ENCODE peak calls at places on chromosome 2, in six cellular contexts. F, C, T, U, Z and J are unnamed samples.
A peak's percentile ranks its signal among the peaks of the same experiment; 100 is the strongest.

GRCh38 chr2:142220901-142221300 is 90.1 kb upstream of the LRP1B start:
- DNase-seq in T (no peak), F (no peak), U (no peak), Z (peak; percentile 64), C (no peak), J (no peak)

GRCh38 chr2:30789670-30790210 is 17.5 kb downstream of the CAPN13 start:
- DNase-seq in F (no peak), Z (no peak), T (no peak), U (no peak), C (no peak), J (no peak)

GRCh38 chr2:20113986-20114938 is 62.8 kb upstream of the LAPTM4A start:
- DNase-seq in T (no peak), F (no peak), U (no peak), Z (no peak), C (no peak), J (no peak)

GRCh38 chr2:138609446-138609845 is 107.9 kb downstream of the SPOPL start:
- DNase-seq in U (no peak), T (no peak), Z (no peak), F (no peak), C (no peak), J (no peak)

GRCh38 chr2:238988752-238989151 is 140.9 kb downstream of the TWIST2 start:
- DNase-seq in T (no peak), F (no peak), Z (no peak), U (no peak), C (peak; percentile 36), J (no peak)

GRCh38 chr2:71609029-71609428 is 155.7 kb downstream of the DYSF start:
- DNase-seq in Z (no peak), U (no peak), C (peak; percentile 9), T (no peak), F (no peak), J (no peak)

GRCh38 chr2:195533771-195534642 is 123.0 kb upstream of the SLC39A10 start:
- DNase-seq in U (peak; percentile 69), T (peak; percentile 18), F (peak; percentile 94), Z (peak; percentile 93), C (peak; percentile 67), J (peak; percentile 55)

GRCh38 chr2:163453920-163454319 is 281.9 kb downstream of the FIGN start:
- DNase-seq in Z (peak; percentile 20), F (no peak), U (no peak), C (no peak), T (no peak), J (no peak)

GRCh38 chr2:8539743-8540551 is 141.9 kb upstream of the ID2 start:
- DNase-seq in Z (no peak), T (no peak), C (no peak), F (no peak), U (no peak), J (no peak)

GRCh38 chr2:85437488-85438290 is 19.2 kb downstream of the SH2D6 start:
- DNase-seq in U (peak; percentile 91), T (peak; percentile 76), C (peak; percentile 85), F (peak; percentile 77), Z (peak; percentile 78), J (peak; percentile 84)

GRCh38 chr2:199303814-199304213 is 153.9 kb downstream of the SATB2 start:
- DNase-seq in Z (peak; percentile 98), T (no peak), F (peak; percentile 94), C (no peak), U (peak; percentile 86), J (peak; percentile 43)

GRCh38 chr2:182522428-182522896 is 95.6 kb upstream of the PDE1A start:
- DNase-seq in T (no peak), U (no peak), Z (peak; percentile 61), C (no peak), F (no peak), J (no peak)

GRCh38 chr2:128454980-128455709 is 136.5 kb upstream of the HS6ST1 start:
- DNase-seq in F (no peak), C (peak; percentile 32), Z (no peak), T (no peak), U (no peak), J (no peak)

GRCh38 chr2:200104015-200104414 is 148.6 kb downstream of the MAIP1 start:
- DNase-seq in C (no peak), T (no peak), U (peak; percentile 12), F (peak; percentile 56), Z (peak; percentile 54), J (peak; percentile 9)

GRCh38 chr2:69253893-69254292 is 133.1 kb downstream of the GFPT1 start:
- DNase-seq in U (peak; percentile 82), F (peak; percentile 99), T (no peak), C (no peak), Z (peak; percentile 93), J (peak; percentile 55)

GRCh38 chr2:37614061-37614802 is 57.2 kb downstream of the CDC42EP3 start:
- DNase-seq in T (no peak), Z (peak; percentile 89), C (no peak), U (peak; percentile 73), F (peak; percentile 95), J (peak; percentile 62)

GRCh38 chr2:30985493-30986292 is 152.5 kb downstream of the GALNT14 start:
- DNase-seq in C (no peak), F (no peak), Z (no peak), U (no peak), T (no peak), J (no peak)

GRCh38 chr2:127508621-127509034 is 17.7 kb downstream of the IWS1 start:
- DNase-seq in C (no peak), Z (peak; percentile 98), F (peak; percentile 99), U (peak; percentile 91), T (no peak), J (peak; percentile 72)

GRCh38 chr2:43311276-43311675 is 84.9 kb upstream of the ZFP36L2 start:
- DNase-seq in F (peak; percentile 81), U (no peak), C (no peak), Z (peak; percentile 76), T (no peak), J (no peak)

GRCh38 chr2:198056836-198057235 is 252.4 kb downstream of the PLCL1 start:
- DNase-seq in F (no peak), C (no peak), T (no peak), Z (no peak), U (no peak), J (no peak)

GRCh38 chr2:117957616-117958015 is 56.3 kb downstream of the CCDC93 start:
- DNase-seq in Z (no peak), U (no peak), T (no peak), C (no peak), F (no peak), J (no peak)

GRCh38 chr2:218381916-218382366 is at the start of gene SLC11A1:
- DNase-seq in F (no peak), Z (no peak), U (no peak), T (no peak), C (no peak), J (no peak)

GRCh38 chr2:212811946-212812345 is 273.3 kb upstream of the ERBB4 start:
- DNase-seq in Z (no peak), C (no peak), T (no peak), F (no peak), U (no peak), J (no peak)

GRCh38 chr2:64922482-64923384 is 66.5 kb upstream of the SLC1A4 start:
- DNase-seq in Z (no peak), U (no peak), C (no peak), F (no peak), T (no peak), J (no peak)

GRCh38 chr2:149037851-149038250 is 648 bp upstream of the LYPD6B start:
- DNase-seq in F (no peak), U (no peak), Z (no peak), T (no peak), C (no peak), J (no peak)

GRCh38 chr2:134119672-134120159 is 134.2 kb upstream of the MGAT5 start:
- DNase-seq in F (peak; percentile 92), T (peak; percentile 76), U (peak; percentile 94), C (peak; percentile 87), Z (peak; percentile 96), J (peak; percentile 90)

GRCh38 chr2:129906139-129906860 is 73.2 kb upstream of the RAB6C start:
- DNase-seq in Z (no peak), C (peak; percentile 44), F (no peak), T (no peak), U (no peak), J (no peak)